ENCODE peak calls at places on chromosomes 1 and 21, in eight cellular contexts. V is GM23338, Z is cardiac muscle cell, Y is fibroblast of lung, N is heart right ventricle, X is endodermal cell, J is breast epithelium, E is lung. B is an unnamed sample.

GRCh38 chr1:165068716-165069115 is 287.8 kb downstream of the LMX1A start:
- DNase-seq in V (no peak), Z (no peak), Y (no peak), N (no peak), X (peak; percentile 36), J (no peak), E (no peak), B (no peak)

GRCh38 chr1:16254263-16254948 is 17.4 kb upstream of the CPLANE2 start:
- DNase-seq in V (no peak), Z (no peak), Y (peak; percentile 76), N (no peak), X (no peak), J (no peak), E (no peak), B (no peak)

GRCh38 chr1:190615818-190616217 is 138.2 kb upstream of the BRINP3 start:
- DNase-seq in V (peak; percentile 42), Z (no peak), Y (no peak), N (no peak), X (peak; percentile 74), J (no peak), E (no peak), B (no peak)

GRCh38 chr1:203166192-203166940 is 9.3 kb downstream of the MYBPH start:
- DNase-seq in V (no peak), Z (no peak), Y (no peak), N (no peak), X (peak; percentile 75), J (no peak), E (no peak), B (no peak)

GRCh38 chr1:107138767-107139445 is 1.9 kb upstream of the NTNG1 start:
- DNase-seq in V (peak; percentile 11), Z (no peak), Y (peak; percentile 79), N (no peak), X (peak; percentile 44), J (no peak), E (no peak), B (no peak)

GRCh38 chr1:198267056-198267455 is 110.3 kb downstream of the NEK7 start:
- DNase-seq in V (no peak), Z (no peak), Y (no peak), N (no peak), X (no peak), J (no peak), E (no peak), B (no peak)

GRCh38 chr1:41416552-41417334 is 55.5 kb downstream of the FOXO6 start:
- DNase-seq in V (peak; percentile 88), Z (peak; percentile 83), Y (peak; percentile 62), N (peak; percentile 69), X (peak; percentile 93), J (no peak), E (peak; percentile 66), B (no peak)

GRCh38 chr1:36448530-36449051 is 1.7 kb downstream of the OSCP1 start:
- DNase-seq in V (no peak), Z (no peak), Y (no peak), N (no peak), X (no peak), J (no peak), E (no peak), B (no peak)

GRCh38 chr1:225744745-225745144 is 32.9 kb upstream of the SRP9 start:
- DNase-seq in V (no peak), Z (no peak), Y (no peak), N (no peak), X (no peak), J (no peak), E (no peak), B (no peak)

GRCh38 chr1:179251675-179252074 is 22.2 kb upstream of the ABL2 start:
- DNase-seq in V (peak; percentile 38), Z (peak; percentile 77), Y (peak; percentile 50), N (no peak), X (no peak), J (no peak), E (no peak), B (no peak)

GRCh38 chr1:187509091-187509490 is 680.3 kb downstream of the PLA2G4A start:
- DNase-seq in V (no peak), Z (no peak), Y (peak; percentile 20), N (no peak), X (no peak), J (no peak), E (no peak), B (no peak)

GRCh38 chr1:58927026-58927721 is 143.3 kb upstream of the JUN start:
- DNase-seq in V (no peak), Z (no peak), Y (no peak), N (no peak), X (peak; percentile 20), J (no peak), E (no peak), B (no peak)

GRCh38 chr1:235160395-235160964 is 570 bp downstream of the RBM34 start:
- DNase-seq in V (peak; percentile 52), Z (peak; percentile 71), Y (peak; percentile 74), N (no peak), X (no peak), J (no peak), E (no peak), B (no peak)

GRCh38 chr1:230792691-230793462 is 45.7 kb downstream of the CAPN9 start:
- DNase-seq in V (no peak), Z (peak; percentile 46), Y (no peak), N (no peak), X (peak; percentile 51), J (no peak), E (no peak), B (no peak)

GRCh38 chr1:12475947-12476346 is 142.1 kb downstream of the DHRS3 start:
- DNase-seq in V (no peak), Z (peak; percentile 53), Y (peak; percentile 92), N (no peak), X (no peak), J (no peak), E (no peak), B (peak; percentile 50)

GRCh38 chr1:147266381-147266780 is 23.9 kb downstream of the CHD1L start:
- DNase-seq in V (no peak), Z (no peak), Y (no peak), N (no peak), X (no peak), J (no peak), E (no peak), B (no peak)

GRCh38 chr1:226310637-226311195 is 1.8 kb upstream of the LIN9 start:
- DNase-seq in V (no peak), Z (no peak), Y (no peak), N (no peak), X (no peak), J (no peak), E (no peak), B (no peak)

GRCh38 chr1:160460683-160461287 is 60.4 kb downstream of the VANGL2 start:
- DNase-seq in V (no peak), Z (no peak), Y (no peak), N (no peak), X (no peak), J (no peak), E (no peak), B (no peak)

GRCh38 chr1:226091461-226091860 is 28.9 kb downstream of the H3-3A start:
- DNase-seq in V (no peak), Z (no peak), Y (no peak), N (no peak), X (no peak), J (no peak), E (no peak), B (no peak)

DNA sequence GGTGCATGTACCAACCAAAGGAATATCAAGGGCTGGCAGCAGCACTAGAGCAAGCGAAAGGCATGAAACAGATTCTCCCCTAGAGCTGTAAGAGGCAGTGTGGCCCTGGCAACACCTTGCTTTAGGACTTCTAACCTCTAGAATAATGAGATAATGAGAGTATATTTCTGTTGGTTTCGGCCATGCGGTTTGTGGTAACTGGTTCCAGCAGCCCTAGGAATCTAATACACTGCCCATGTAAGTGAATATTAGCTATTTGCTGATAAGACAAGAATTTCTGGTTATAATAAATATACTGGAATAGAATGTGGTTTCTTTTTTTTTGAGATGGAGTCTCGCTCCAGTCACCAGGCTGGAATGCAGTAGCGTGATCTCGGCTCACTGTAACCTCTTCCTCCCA is 199.4 kb downstream of the GABPA start:
- DNase-seq in V (no peak), Z (peak; percentile 82), Y (peak; percentile 96), N (no peak), X (no peak), J (no peak), E (no peak), B (no peak)
- H3K27ac ChIP-seq in V (no peak overlapping the region), Z (no peak overlapping the region), Y (peak overlapping the region; percentile 73), N (no peak overlapping the region), X (no peak overlapping the region), J (peak overlapping the region; percentile 92), E (no peak overlapping the region), B (peak overlapping the region; percentile 61)

GRCh38 chr1:82777240-82777639 is 976.5 kb downstream of the ADGRL2 start:
- DNase-seq in V (no peak), Z (no peak), Y (no peak), N (no peak), X (no peak), J (no peak), E (no peak), B (no peak)

GRCh38 chr1:82782599-82782998 is 981.9 kb downstream of the ADGRL2 start:
- DNase-seq in V (no peak), Z (no peak), Y (no peak), N (no peak), X (no peak), J (no peak), E (no peak), B (no peak)

GRCh38 chr1:82775402-82776000 is 974.8 kb downstream of the ADGRL2 start:
- DNase-seq in V (peak; percentile 93), Z (peak; percentile 25), Y (peak; percentile 17), N (peak; percentile 21), X (peak; percentile 88), J (no peak), E (peak; percentile 34), B (no peak)

GRCh38 chr1:82783025-82783424 is 982.3 kb downstream of the ADGRL2 start:
- DNase-seq in V (no peak), Z (peak; percentile 2), Y (no peak), N (no peak), X (no peak), J (no peak), E (no peak), B (no peak)

DNA sequence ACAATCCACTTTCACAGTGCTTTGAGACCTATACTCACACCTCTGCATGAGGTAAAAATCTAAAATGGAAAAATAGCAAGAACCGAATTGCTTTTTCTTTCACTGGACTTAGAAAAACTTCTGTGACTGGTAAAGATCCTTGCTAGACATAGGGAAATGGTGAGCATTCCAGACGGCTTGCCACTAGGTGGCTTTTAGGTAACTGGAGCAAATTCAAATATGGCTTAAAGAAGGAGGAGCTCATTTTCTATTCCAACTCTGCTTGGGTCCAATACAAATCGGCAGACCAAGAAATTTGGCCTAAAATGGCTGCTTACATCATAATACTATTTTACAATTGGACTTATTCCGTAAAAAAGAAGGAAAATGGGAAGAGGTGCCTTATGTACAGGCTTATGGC is 977.9 kb downstream of the ADGRL2 start:
- DNase-seq in V (peak; percentile 66), Z (peak; percentile 2), Y (no peak), N (no peak), X (peak; percentile 68), J (no peak), E (no peak), B (no peak)
- TF ChIP-seq CTCF in V (peak; percentile 66), Z (no peak), Y (peak; percentile 30), N (no peak), X (peak; percentile 73), J (no peak), E (no peak), B (no peak)

GRCh38 chr1:89126602-89127001 is 688 bp upstream of the GBP2 start:
- DNase-seq in V (no peak), Z (no peak), Y (peak; percentile 14), N (no peak), X (no peak), J (no peak), E (no peak), B (no peak)
- H3K4me3 ChIP-seq in V (no peak overlapping the region), Z (no peak overlapping the region), Y (no peak overlapping the region), N (no peak overlapping the region), X (no peak overlapping the region), J (no peak overlapping the region), E (no peak overlapping the region), B (no peak overlapping the region)

GRCh38 chr1:154870117-154870571 is at the start of gene KCNN3:
- DNase-seq in V (peak; percentile 99), Z (peak; percentile 94), Y (peak; percentile 83), N (peak; percentile 93), X (peak; percentile 99), J (peak; percentile 81), E (peak; percentile 94), B (peak; percentile 95)
- H3K27ac ChIP-seq in V (no peak within 1 kb of the TSS), Z (no peak within 1 kb of the TSS), Y (no peak within 1 kb of the TSS), N (peak within 1 kb of the TSS; percentile 23), X (peak within 1 kb of the TSS; percentile 80), J (no peak within 1 kb of the TSS), E (no peak within 1 kb of the TSS), B (peak within 1 kb of the TSS; percentile 96)